ENCODE peak calls at places on chromosome 5, in six cellular contexts. G, P, F, A, Z and N are unnamed samples. For H3K4me1, the result is how much of the 10 kb centered on the place peaks cover.

GRCh38 chr5:124764992-124765611 is 18.7 kb upstream of the ZNF608 start:
- DNase-seq in P (no peak), G (no peak), A (no peak), F (peak), Z (no peak), N (no peak)

GRCh38 chr5:177133845-177134652 is 476 bp downstream of the NSD1 start:
- DNase-seq in F (peak), G (peak), A (peak), P (no peak), Z (peak), N (peak)

GRCh38 chr5:116654890-116655289 is 80.3 kb upstream of the SEMA6A start:
- DNase-seq in P (no peak), A (no peak), F (no peak), G (no peak), Z (no peak), N (peak)

GRCh38 chr5:28408186-28408585 is 1369.8 kb upstream of the CDH9 start:
- DNase-seq in A (no peak), G (no peak), F (peak), P (no peak), Z (no peak), N (no peak)

GRCh38 chr5:6715758-6716633 is 2.8 kb downstream of the TENT4A start:
- DNase-seq in A (peak), F (no peak), Z (no peak), P (no peak), G (no peak), N (no peak)

GRCh38 chr5:146751781-146752401 is 126.7 kb downstream of the PPP2R2B start:
- DNase-seq in F (no peak), G (no peak), P (no peak), A (no peak), Z (no peak), N (no peak)

GRCh38 chr5:144237851-144238250 is 67.2 kb downstream of the KCTD16 start:
- DNase-seq in G (no peak), F (no peak), A (no peak), P (no peak), Z (no peak), N (no peak)

GRCh38 chr5:112923148-112923917 is 1.3 kb upstream of the REEP5 start:
- DNase-seq in F (no peak), P (no peak), A (peak), G (peak), Z (no peak), N (no peak)

GRCh38 chr5:98927988-98928801 is 612 bp downstream of the CHD1 start:
- DNase-seq in P (no peak), Z (peak), F (peak), G (peak), A (peak), N (peak)

GRCh38 chr5:59483971-59484472 is 409.5 kb downstream of the PDE4D start:
- DNase-seq in G (peak), Z (peak), F (no peak), A (no peak), P (no peak), N (no peak)

GRCh38 chr5:176447538-176447981 is 625 bp upstream of the FAF2 start:
- DNase-seq in A (no peak), Z (peak), P (no peak), G (no peak), F (peak), N (no peak)

GRCh38 chr5:7886849-7887460 is 18.0 kb downstream of the MTRR start:
- DNase-seq in F (peak), G (peak), Z (peak), A (peak), P (peak), N (peak)

GRCh38 chr5:77356740-77357139 is 135.4 kb downstream of the WDR41 start:
- DNase-seq in G (no peak), A (no peak), Z (no peak), F (peak), P (no peak), N (no peak)

GRCh38 chr5:180304431-180305375 is 12.8 kb upstream of the MAPK9 start:
- DNase-seq in Z (peak), F (no peak), A (no peak), P (no peak), G (no peak), N (no peak)

GRCh38 chr5:159402328-159402727 is 72.0 kb upstream of the IL12B start:
- DNase-seq in F (no peak), A (no peak), P (no peak), G (no peak), Z (no peak), N (no peak)

GRCh38 chr5:91378683-91379601 is 4.2 kb downstream of the ARRDC3 start:
- DNase-seq in A (peak), F (peak), Z (no peak), P (no peak), G (peak), N (no peak)

GRCh38 chr5:31823477-31823876 is 184.5 kb downstream of the PDZD2 start:
- DNase-seq in F (no peak), A (no peak), G (peak), Z (no peak), P (no peak), N (no peak)

GRCh38 chr5:103286622-103287021 is 28.1 kb downstream of the MACIR start:
- DNase-seq in G (no peak), F (no peak), P (no peak), A (no peak), Z (no peak), N (no peak)

GRCh38 chr5:86797677-86798076 is 179.9 kb downstream of the COX7C start:
- DNase-seq in Z (no peak), F (peak), G (peak), A (no peak), P (no peak), N (peak)

GRCh38 chr5:103433216-103433615 is 129.4 kb downstream of the NUDT12 start:
- DNase-seq in F (peak), G (no peak), Z (no peak), A (no peak), P (no peak), N (no peak)

GRCh38 chr5:178465228-178465860 is 124.8 kb downstream of the COL23A1 start:
- DNase-seq in Z (no peak), P (no peak), A (no peak), F (no peak), G (no peak), N (no peak)

GRCh38 chr5:4226565-4226964 is 630.9 kb downstream of the IRX1 start:
- DNase-seq in A (no peak), Z (no peak), F (no peak), G (no peak), P (no peak), N (no peak)

GRCh38 chr5:151469992-151470391 is 22.6 kb downstream of the SLC36A1 start:
- DNase-seq in Z (no peak), A (no peak), G (no peak), F (no peak), P (no peak), N (no peak)

GRCh38 chr5:17248999-17249634 is 31.7 kb downstream of the BASP1 start:
- DNase-seq in P (no peak), Z (no peak), F (peak), A (no peak), G (no peak), N (no peak)

GRCh38 chr5:52725065-52725746 is 62.5 kb upstream of the ITGA1 start:
- DNase-seq in G (no peak), A (no peak), Z (no peak), F (peak), P (no peak), N (no peak)

GRCh38 chr5:80220268-80220897 is 35.5 kb downstream of the SERINC5 start:
- DNase-seq in G (no peak), F (no peak), A (no peak), P (no peak), Z (no peak), N (no peak)

GRCh38 chr5:53557386-53557785 is 3.1 kb upstream of the NDUFS4 start:
- DNase-seq in A (no peak), F (peak), Z (no peak), G (no peak), P (no peak), N (no peak)

GRCh38 chr5:103587185-103587748 is 24.7 kb upstream of the NUDT12 start:
- DNase-seq in F (peak), P (no peak), A (no peak), Z (peak), G (peak), N (peak)

GRCh38 chr5:95918421-95919006 is 43.1 kb downstream of the ELL2 start:
- DNase-seq in Z (no peak), P (no peak), G (no peak), F (no peak), A (no peak), N (peak)

GRCh38 chr5:78221964-78222451 is 72.5 kb downstream of the AP3B1 start:
- DNase-seq in F (peak), Z (no peak), P (no peak), G (peak), A (peak), N (no peak)

GRCh38 chr5:135631356-135631755 is 52.6 kb upstream of the CXCL14 start:
- DNase-seq in F (no peak), P (no peak), A (no peak), G (no peak), Z (no peak), N (no peak)

GRCh38 chr5:142287973-142288313 is 36.9 kb downstream of the SPRY4 start:
- DNase-seq in F (no peak), A (no peak), Z (no peak), G (no peak), P (no peak), N (no peak)

GRCh38 chr5:77359231-77359630 is 132.9 kb downstream of the WDR41 start:
- DNase-seq in Z (no peak), A (no peak), F (no peak), P (no peak), G (no peak), N (no peak)

GRCh38 chr5:145130996-145131395 is 704.1 kb downstream of the PRELID2 start:
- DNase-seq in P (no peak), Z (no peak), F (no peak), G (peak), A (no peak), N (no peak)

GRCh38 chr5:34511063-34511462 is 145.1 kb upstream of the RAI14 start:
- DNase-seq in A (no peak), F (no peak), Z (no peak), P (no peak), G (no peak), N (no peak)

GRCh38 chr5:34511481-34511880 is 144.6 kb upstream of the RAI14 start:
- DNase-seq in G (no peak), P (no peak), A (no peak), F (no peak), Z (no peak), N (no peak)

GRCh38 chr5:34507948-34508347 is 148.2 kb upstream of the RAI14 start:
- DNase-seq in G (no peak), P (no peak), Z (no peak), A (no peak), F (peak), N (no peak)

GRCh38 chr5:34510002-34510401 is 146.1 kb upstream of the RAI14 start:
- DNase-seq in G (no peak), A (no peak), Z (no peak), P (no peak), F (no peak), N (no peak)

DNA sequence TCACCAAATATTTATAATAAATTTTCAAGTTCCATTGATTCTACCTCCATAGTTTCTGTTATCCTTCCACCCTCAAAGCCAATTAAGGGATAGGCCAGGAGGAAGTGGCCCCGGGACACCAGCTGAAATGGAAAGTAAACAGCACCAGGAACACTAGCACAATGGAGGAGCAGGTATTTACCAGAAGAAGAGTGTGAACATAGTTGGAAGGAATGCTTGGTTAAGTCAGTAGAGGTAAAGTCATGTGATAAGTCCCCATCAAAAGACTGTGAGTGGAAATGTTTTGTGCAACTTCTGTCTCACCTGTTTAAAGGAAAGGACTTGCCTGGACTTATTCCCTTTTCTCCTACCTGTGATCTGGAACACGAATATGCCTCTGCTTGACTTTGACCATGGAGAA is 146.7 kb upstream of the RAI14 start:
- DNase-seq in F (no peak), P (no peak), G (no peak), Z (no peak), A (no peak), N (no peak)
- H2AFZ ChIP-seq in F (no peak), P (no peak), G (peak), Z (no peak), A (no peak), N (no peak)

GRCh38 chr5:132504746-132505145 is 14.2 kb upstream of the IRF1 start:
- DNase-seq in P (no peak), G (no peak), Z (no peak), A (no peak), F (no peak), N (no peak)

GRCh38 chr5:132503244-132503643 is 12.7 kb upstream of the IRF1 start:
- DNase-seq in G (no peak), Z (no peak), P (no peak), A (no peak), F (no peak), N (no peak)

GRCh38 chr5:132510076-132510475 is 19.5 kb upstream of the IRF1 start:
- DNase-seq in Z (no peak), G (no peak), F (peak), P (no peak), A (no peak), N (no peak)

GRCh38 chr5:132505641-132506040 is 15.1 kb upstream of the IRF1 start:
- DNase-seq in Z (no peak), A (no peak), G (no peak), P (no peak), F (no peak), N (no peak)

GRCh38 chr5:132506094-132506692 is 15.6 kb upstream of the IRF1 start:
- DNase-seq in Z (peak), G (peak), A (peak), P (peak), F (peak), N (peak)
- TF ChIP-seq EZH2phosphoT487 in Z (no peak), G (no peak), A (no peak), P (no peak), F (no peak), N (no peak)

GRCh38 chr5:68115584-68115983 is 100.0 kb upstream of the PIK3R1 start:
- DNase-seq in Z (no peak), P (no peak), F (no peak), A (no peak), G (no peak), N (no peak)

GRCh38 chr5:68112658-68113057 is 102.9 kb upstream of the PIK3R1 start:
- DNase-seq in F (no peak), Z (no peak), P (no peak), G (no peak), A (no peak), N (no peak)

GRCh38 chr5:68110894-68111293 is 104.7 kb upstream of the PIK3R1 start:
- DNase-seq in P (no peak), A (no peak), G (no peak), F (no peak), Z (no peak), N (no peak)

GRCh38 chr5:68114641-68115040 is 100.9 kb upstream of the PIK3R1 start:
- DNase-seq in F (no peak), A (no peak), P (no peak), G (no peak), Z (no peak), N (no peak)

DNA sequence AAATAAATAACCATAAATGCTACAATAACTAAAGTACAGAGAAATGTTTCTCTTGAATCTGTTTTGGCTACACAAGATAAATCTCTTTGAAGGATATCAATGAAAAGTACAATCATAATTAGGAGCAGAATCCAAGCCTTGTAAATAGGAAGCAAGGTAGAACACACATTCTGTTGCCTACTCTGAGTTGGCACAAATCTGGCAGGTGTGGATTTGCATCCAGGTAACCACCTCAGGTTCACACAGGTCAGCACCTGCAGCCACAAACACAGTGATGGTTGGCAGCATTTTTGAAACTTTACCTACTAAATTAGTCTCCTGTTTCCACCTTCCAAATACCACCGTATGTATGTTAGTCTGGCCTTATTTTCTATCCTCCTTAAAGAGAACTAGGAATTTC is 105.3 kb upstream of the PIK3R1 start:
- DNase-seq in F (no peak), G (no peak), P (no peak), Z (no peak), A (no peak), N (no peak)
- H3K4me1 ChIP-seq in F (under half), G (under half), P (under half), Z (under half), A (under half), N (under half)

GRCh38 chr5:173592050-173592669 is 24.3 kb downstream of the BOD1 start:
- DNase-seq in F (peak), A (peak), G (peak), Z (peak), P (peak), N (no peak)
- H2AFZ ChIP-seq in F (no peak), A (no peak), G (no peak), Z (no peak), P (no peak), N (no peak)

DNA sequence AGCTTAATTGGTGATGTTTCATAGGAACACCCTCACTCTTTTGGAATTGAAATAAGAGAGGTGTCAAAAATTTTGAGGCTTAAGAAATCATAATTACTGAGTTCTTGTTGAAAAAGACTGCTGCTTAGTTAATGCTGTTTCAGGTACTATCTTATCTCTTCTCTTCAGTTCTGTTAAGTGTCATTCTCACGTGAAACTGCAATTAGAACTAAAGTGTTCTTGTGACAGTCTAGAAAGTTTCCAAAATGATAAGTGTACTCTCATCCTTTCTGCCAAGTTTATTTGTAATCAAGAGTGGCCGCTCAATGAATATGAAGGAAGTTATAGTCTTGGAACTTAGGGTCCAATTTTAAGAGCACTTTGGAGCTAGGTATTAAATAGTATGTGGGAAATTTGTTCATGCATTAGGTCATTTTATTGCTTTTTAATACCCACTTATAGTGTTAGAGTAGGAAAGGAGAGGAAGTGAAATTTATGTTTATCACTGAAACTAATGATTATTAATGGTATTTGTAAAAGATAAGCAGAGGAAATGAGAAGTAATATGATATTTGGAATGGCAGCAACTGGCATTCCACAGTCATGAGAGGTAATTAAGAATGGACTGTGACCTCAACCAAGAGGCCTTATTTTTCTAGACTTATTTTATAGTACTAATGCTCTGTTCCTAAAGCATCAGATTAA is 20.4 kb downstream of the XRCC4 start:
- DNase-seq in G (no peak), F (peak), A (no peak), Z (no peak), P (no peak), N (no peak)
- TF ChIP-seq EZH2phosphoT487 in G (no peak), F (no peak), A (no peak), Z (no peak), P (no peak), N (no peak)

GRCh38 chr5:74636552-74636951 is 4.0 kb downstream of the ENC1 start:
- DNase-seq in G (no peak), P (no peak), A (no peak), F (peak), Z (no peak), N (no peak)
- H3K4me1 ChIP-seq in G (under half), P (half or more), A (under half), F (half or more), Z (under half), N (under half)

GRCh38 chr5:82346376-82347212 is 68.4 kb upstream of the RPS23 start:
- DNase-seq in F (no peak), P (no peak), G (no peak), Z (no peak), A (no peak), N (no peak)
- H2AFZ ChIP-seq in F (no peak), P (no peak), G (peak), Z (peak), A (no peak), N (peak)

GRCh38 chr5:647727-648126 is 35.6 kb downstream of the CEP72 start:
- DNase-seq in Z (no peak), F (no peak), A (no peak), P (no peak), G (no peak), N (no peak)
- TF ChIP-seq EZH2phosphoT487 in Z (no peak), F (no peak), A (no peak), P (no peak), G (no peak), N (no peak)

DNA sequence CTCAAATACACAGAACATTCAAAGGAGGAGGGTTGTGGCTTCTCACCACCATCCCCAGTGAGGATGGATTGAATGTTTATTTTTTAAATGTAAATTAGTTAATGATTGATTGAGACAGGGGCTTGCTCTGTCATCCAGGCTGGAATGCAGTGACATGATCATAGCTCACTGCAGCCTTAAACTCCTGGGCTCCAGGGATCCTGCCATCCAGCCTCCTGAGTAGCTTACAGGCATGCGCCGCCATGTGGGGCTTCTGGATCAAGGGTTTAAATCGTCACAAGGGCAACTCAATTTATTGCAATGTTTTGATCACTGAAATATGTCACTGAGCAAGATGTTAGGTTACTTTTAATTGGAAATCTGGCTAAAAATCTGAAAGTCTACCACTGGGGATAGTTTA is 55.5 kb upstream of the CARTPT start:
- DNase-seq in G (no peak), A (no peak), Z (no peak), F (no peak), P (peak), N (no peak)
- H3K4me1 ChIP-seq in G (under half), A (under half), Z (under half), F (under half), P (under half), N (under half)